ENCODE peak calls at places on chromosomes 7 and 10, in four cellular contexts. Q is H1, T is GM12878, H is SK-N-SH. F is an unnamed sample.

GRCh38 chr10:47057471-47057870 is 146.2 kb downstream of the PTPN20 start:
- DNase-seq in T (no peak), Q (no peak), H (no peak), F (no peak)

GRCh38 chr7:70319057-70319456 is 720.8 kb downstream of the AUTS2 start:
- DNase-seq in T (no peak), H (no peak), Q (no peak), F (no peak)

GRCh38 chr7:141946874-141947273 is at the start of gene CLEC5A:
- DNase-seq in Q (no peak), H (no peak), T (no peak), F (no peak)

GRCh38 chr7:134509010-134509409 is 18.4 kb upstream of the AKR1B10 start:
- DNase-seq in H (no peak), T (no peak), Q (no peak), F (no peak)

GRCh38 chr7:101923276-101923985 is 106.0 kb downstream of the CUX1 start:
- DNase-seq in H (no peak), T (no peak), Q (no peak), F (no peak)

GRCh38 chr10:26697922-26698608 is 564 bp downstream of the PDSS1 start:
- DNase-seq in Q (no peak), T (no peak), H (peak; percentile 44), F (no peak)

GRCh38 chr7:144545330-144545729 is 141.8 kb upstream of the NOBOX start:
- DNase-seq in H (no peak), Q (no peak), T (no peak), F (no peak)

GRCh38 chr10:110207805-110208613 is 604 bp downstream of the MXI1 start:
- DNase-seq in T (no peak), H (peak; percentile 66), Q (no peak), F (no peak)

GRCh38 chr7:3187378-3188040 is 113.5 kb upstream of the SDK1 start:
- DNase-seq in Q (no peak), T (no peak), H (no peak), F (no peak)

GRCh38 chr10:116312534-116312933 is 11.7 kb upstream of the CCDC172 start:
- DNase-seq in Q (no peak), H (peak; percentile 45), T (no peak), F (no peak)

GRCh38 chr7:130951976-130952313 is 217.9 kb upstream of the KLF14 start:
- DNase-seq in T (no peak), Q (no peak), H (no peak), F (no peak)

GRCh38 chr7:117673839-117674238 is 194.0 kb downstream of the CFTR start:
- DNase-seq in Q (no peak), T (no peak), H (peak; percentile 5), F (no peak)

GRCh38 chr10:120503695-120504094 is 46.7 kb downstream of the PLPP4 start:
- DNase-seq in H (peak; percentile 37), Q (no peak), T (no peak), F (no peak)

GRCh38 chr7:1531979-1532455 is 1.5 kb downstream of the MAFK start:
- DNase-seq in H (no peak), Q (no peak), T (no peak), F (no peak)

GRCh38 chr10:46106410-46107255 is 60.6 kb upstream of the MSMB start:
- DNase-seq in T (no peak), Q (no peak), H (peak; percentile 86), F (no peak)

GRCh38 chr10:121135512-121135911 is 284.4 kb downstream of the WDR11 start:
- DNase-seq in Q (no peak), H (no peak), T (no peak), F (no peak)

GRCh38 chr10:102616071-102616770 is 28.1 kb upstream of the TRIM8 start:
- DNase-seq in T (no peak), Q (no peak), H (no peak), F (peak; percentile 47)

GRCh38 chr7:92669616-92670153 is 79.5 kb upstream of the FAM133B start:
- DNase-seq in Q (no peak), T (no peak), H (no peak), F (no peak)

GRCh38 chr10:28120043-28120749 is 121.3 kb upstream of the ODAD2 start:
- DNase-seq in Q (no peak), H (no peak), T (no peak), F (no peak)

GRCh38 chr7:142319970-142320369 is 62.1 kb upstream of the PRSS58 start:
- DNase-seq in T (no peak), H (no peak), Q (no peak), F (no peak)

GRCh38 chr10:99551158-99551557 is 18.4 kb downstream of the NKX2-3 start:
- DNase-seq in Q (no peak), T (no peak), H (peak; percentile 32), F (no peak)

GRCh38 chr7:37320140-37320839 is 128.4 kb downstream of the ELMO1 start:
- DNase-seq in Q (no peak), H (no peak), T (no peak), F (no peak)

GRCh38 chr10:788796-789748 is 99.6 kb upstream of the DIP2C start:
- DNase-seq in Q (no peak), H (peak; percentile 91), T (no peak), F (no peak)

GRCh38 chr7:98266840-98267239 is 14.6 kb upstream of the BRI3 start:
- DNase-seq in H (peak; percentile 52), Q (no peak), T (no peak), F (no peak)

GRCh38 chr10:129628823-129629222 is 161.8 kb downstream of the MGMT start:
- DNase-seq in T (no peak), H (no peak), Q (no peak), F (no peak)

GRCh38 chr10:77350711-77351119 is 286.9 kb downstream of the KCNMA1 start:
- DNase-seq in Q (no peak), H (peak; percentile 19), T (no peak), F (no peak)

GRCh38 chr7:114944742-114945625 is 23.1 kb downstream of the MDFIC start:
- DNase-seq in H (no peak), T (no peak), Q (no peak), F (no peak)

DNA sequence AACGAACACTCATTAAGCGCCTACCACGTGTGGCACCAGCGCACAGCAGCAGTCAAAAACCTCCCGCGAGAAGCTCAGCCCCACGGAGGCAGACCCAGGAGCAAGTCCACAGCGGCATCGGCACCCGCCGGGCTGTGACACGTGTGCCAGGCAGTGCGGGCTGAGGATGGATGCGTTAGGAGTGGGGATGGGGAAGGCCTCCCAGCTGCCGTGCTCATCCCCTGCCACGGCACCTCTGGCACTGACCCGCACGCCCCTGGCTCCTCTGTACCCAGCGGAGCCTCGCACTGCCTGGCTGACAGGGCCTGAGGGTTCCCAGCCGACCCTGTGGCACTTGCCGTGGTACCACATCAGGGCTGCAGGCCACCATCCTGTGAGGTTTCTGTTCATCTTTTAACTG is 16.8 kb downstream of the CFAP46 start:
- DNase-seq in T (no peak), H (no peak), Q (no peak), F (no peak)
- TF ChIP-seq TAF1 in T (no peak), H (no peak), Q (no peak), F (no peak)

GRCh38 chr7:41003031-41003925 is 699.6 kb downstream of the INHBA start:
- DNase-seq in H (peak; percentile 27), Q (peak; percentile 68), T (peak; percentile 3), F (no peak)
- TF ChIP-seq TAF1 in H (no peak), Q (no peak), T (no peak), F (no peak)

DNA sequence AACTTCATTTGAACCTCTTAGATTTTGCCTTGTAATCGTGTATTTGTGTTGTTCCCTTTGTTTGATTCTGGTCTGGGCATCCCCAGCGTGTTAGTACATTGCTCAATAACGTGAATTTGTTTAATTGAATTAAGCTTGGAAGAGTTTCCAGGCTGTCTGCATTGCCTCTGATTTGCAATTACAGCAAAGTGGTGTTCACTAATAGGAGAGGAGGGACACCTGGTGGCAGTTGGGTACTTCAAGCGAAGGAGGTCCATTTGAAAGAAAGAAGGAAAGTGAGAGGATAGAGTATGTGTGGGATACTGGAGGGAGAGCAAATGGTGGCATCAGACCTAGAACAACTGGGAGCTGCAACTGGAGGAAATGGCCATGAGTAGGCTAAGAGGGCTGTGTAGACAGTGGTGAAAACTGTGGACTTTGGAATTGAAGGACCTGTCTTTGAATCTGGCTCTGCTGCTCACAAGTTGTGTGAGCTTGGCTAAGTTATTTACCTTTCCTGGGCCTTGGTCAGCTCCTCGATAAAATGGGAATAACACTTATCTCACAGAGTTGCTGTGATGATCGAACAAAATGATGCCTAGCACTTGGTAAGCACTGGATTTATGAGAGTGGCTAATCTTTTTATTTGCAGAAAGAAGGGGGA is 15.2 kb downstream of the LSMEM1 start:
- DNase-seq in T (no peak), H (peak; percentile 57), Q (peak; percentile 23), F (no peak)
- TF ChIP-seq TAF1 in T (no peak), H (no peak), Q (no peak), F (no peak)

GRCh38 chr7:27248911-27249723 is 6.5 kb downstream of the EVX1 start:
- DNase-seq in Q (no peak), T (no peak), H (no peak), F (no peak)
- TF ChIP-seq TAF1 in Q (no peak), T (no peak), H (no peak), F (no peak)

GRCh38 chr7:128705891-128706333 is 33.2 kb upstream of the CALU start:
- DNase-seq in T (no peak), H (no peak), Q (no peak), F (no peak)
- TF ChIP-seq TAF1 in T (no peak), H (no peak), Q (no peak), F (no peak)

GRCh38 chr10:65065278-65065677 is 1544.1 kb downstream of the REEP3 start:
- DNase-seq in T (no peak), H (no peak), Q (no peak), F (no peak)
- TF ChIP-seq TAF1 in T (no peak), H (no peak), Q (no peak), F (no peak)